ENCODE peak calls at places on chromosomes 12 and 14, in six cellular contexts. One of them, this sample, is unnamed.
A peak's percentile ranks its signal among the peaks of the same experiment; 100 is the strongest.

GRCh38 chr14:33435911-33436310 is 497.2 kb downstream of the NPAS3 start:
- DNase-seq in CD8-positive, alpha-beta memory T cell: no peak
- DNase-seq in mammary epithelial cell: peak; percentile 69
- DNase-seq in CD4-positive, CD25-positive, alpha-beta regulatory T cell: no peak
- DNase-seq in dorsolateral prefrontal cortex: no peak
- DNase-seq in upper lobe of right lung: no peak
- DNase-seq in this sample: no peak

GRCh38 chr12:75859868-75860267 is 171.7 kb downstream of the PHLDA1 start:
- DNase-seq in dorsolateral prefrontal cortex: no peak
- DNase-seq in mammary epithelial cell: peak; percentile 69
- DNase-seq in CD4-positive, CD25-positive, alpha-beta regulatory T cell: no peak
- DNase-seq in upper lobe of right lung: no peak
- DNase-seq in CD8-positive, alpha-beta memory T cell: no peak
- DNase-seq in this sample: no peak

GRCh38 chr14:22622220-22622619 is 21.9 kb downstream of the OR6J1 start:
- DNase-seq in upper lobe of right lung: no peak
- DNase-seq in CD8-positive, alpha-beta memory T cell: no peak
- DNase-seq in dorsolateral prefrontal cortex: no peak
- DNase-seq in mammary epithelial cell: peak; percentile 39
- DNase-seq in CD4-positive, CD25-positive, alpha-beta regulatory T cell: no peak
- DNase-seq in this sample: no peak

GRCh38 chr12:90504806-90505205 is 450.2 kb downstream of the CCER1 start:
- DNase-seq in CD4-positive, CD25-positive, alpha-beta regulatory T cell: no peak
- DNase-seq in mammary epithelial cell: no peak
- DNase-seq in dorsolateral prefrontal cortex: no peak
- DNase-seq in CD8-positive, alpha-beta memory T cell: no peak
- DNase-seq in upper lobe of right lung: no peak
- DNase-seq in this sample: no peak

GRCh38 chr12:60070541-60070940 is 474.7 kb downstream of the SLC16A7 start:
- DNase-seq in CD8-positive, alpha-beta memory T cell: no peak
- DNase-seq in CD4-positive, CD25-positive, alpha-beta regulatory T cell: no peak
- DNase-seq in upper lobe of right lung: no peak
- DNase-seq in dorsolateral prefrontal cortex: no peak
- DNase-seq in mammary epithelial cell: peak; percentile 79
- DNase-seq in this sample: no peak

GRCh38 chr12:674272-674781 is 11.1 kb upstream of the NINJ2 start:
- DNase-seq in CD4-positive, CD25-positive, alpha-beta regulatory T cell: peak; percentile 68
- DNase-seq in mammary epithelial cell: no peak
- DNase-seq in CD8-positive, alpha-beta memory T cell: peak; percentile 64
- DNase-seq in dorsolateral prefrontal cortex: no peak
- DNase-seq in upper lobe of right lung: no peak
- DNase-seq in this sample: no peak

GRCh38 chr12:110005319-110005973 is 6.2 kb downstream of the ANKRD13A start:
- DNase-seq in CD4-positive, CD25-positive, alpha-beta regulatory T cell: no peak
- DNase-seq in dorsolateral prefrontal cortex: no peak
- DNase-seq in mammary epithelial cell: no peak
- DNase-seq in upper lobe of right lung: no peak
- DNase-seq in CD8-positive, alpha-beta memory T cell: no peak
- DNase-seq in this sample: no peak

GRCh38 chr12:130613131-130613530 is 103.0 kb downstream of the RIMBP2 start:
- DNase-seq in dorsolateral prefrontal cortex: no peak
- DNase-seq in upper lobe of right lung: no peak
- DNase-seq in CD4-positive, CD25-positive, alpha-beta regulatory T cell: no peak
- DNase-seq in CD8-positive, alpha-beta memory T cell: no peak
- DNase-seq in mammary epithelial cell: no peak
- DNase-seq in this sample: no peak

GRCh38 chr14:36212987-36213386 is 36.5 kb upstream of the PTCSC3 start:
- DNase-seq in dorsolateral prefrontal cortex: no peak
- DNase-seq in CD4-positive, CD25-positive, alpha-beta regulatory T cell: no peak
- DNase-seq in CD8-positive, alpha-beta memory T cell: no peak
- DNase-seq in mammary epithelial cell: no peak
- DNase-seq in upper lobe of right lung: no peak
- DNase-seq in this sample: no peak

GRCh38 chr14:71431169-71431525 is 501.1 kb upstream of the RGS6 start:
- DNase-seq in dorsolateral prefrontal cortex: no peak
- DNase-seq in CD4-positive, CD25-positive, alpha-beta regulatory T cell: no peak
- DNase-seq in CD8-positive, alpha-beta memory T cell: no peak
- DNase-seq in mammary epithelial cell: no peak
- DNase-seq in upper lobe of right lung: no peak
- DNase-seq in this sample: no peak

GRCh38 chr12:101664961-101665360 is 32.5 kb upstream of the CHPT1 start:
- DNase-seq in CD4-positive, CD25-positive, alpha-beta regulatory T cell: no peak
- DNase-seq in mammary epithelial cell: no peak
- DNase-seq in CD8-positive, alpha-beta memory T cell: no peak
- DNase-seq in dorsolateral prefrontal cortex: no peak
- DNase-seq in upper lobe of right lung: no peak
- DNase-seq in this sample: no peak

GRCh38 chr14:69991422-69991821 is 112.2 kb downstream of the SMOC1 start:
- DNase-seq in dorsolateral prefrontal cortex: no peak
- DNase-seq in upper lobe of right lung: no peak
- DNase-seq in CD4-positive, CD25-positive, alpha-beta regulatory T cell: no peak
- DNase-seq in mammary epithelial cell: no peak
- DNase-seq in CD8-positive, alpha-beta memory T cell: no peak
- DNase-seq in this sample: no peak

GRCh38 chr12:24039113-24039525 is 89.6 kb upstream of the SOX5 start:
- DNase-seq in mammary epithelial cell: peak; percentile 35
- DNase-seq in CD4-positive, CD25-positive, alpha-beta regulatory T cell: no peak
- DNase-seq in CD8-positive, alpha-beta memory T cell: no peak
- DNase-seq in dorsolateral prefrontal cortex: no peak
- DNase-seq in upper lobe of right lung: no peak
- DNase-seq in this sample: no peak

GRCh38 chr12:31234053-31234835 is 91.7 kb downstream of the SINHCAF start:
- DNase-seq in CD4-positive, CD25-positive, alpha-beta regulatory T cell: no peak
- DNase-seq in upper lobe of right lung: no peak
- DNase-seq in dorsolateral prefrontal cortex: no peak
- DNase-seq in mammary epithelial cell: peak; percentile 31
- DNase-seq in CD8-positive, alpha-beta memory T cell: no peak
- DNase-seq in this sample: no peak

GRCh38 chr12:54975272-54975671 is 9.3 kb downstream of the TESPA1 start:
- DNase-seq in dorsolateral prefrontal cortex: no peak
- DNase-seq in upper lobe of right lung: no peak
- DNase-seq in mammary epithelial cell: no peak
- DNase-seq in CD4-positive, CD25-positive, alpha-beta regulatory T cell: no peak
- DNase-seq in CD8-positive, alpha-beta memory T cell: no peak
- DNase-seq in this sample: no peak

GRCh38 chr12:65602579-65603295 is 221.5 kb upstream of the HMGA2 start:
- DNase-seq in upper lobe of right lung: peak; percentile 80
- DNase-seq in dorsolateral prefrontal cortex: peak; percentile 51
- DNase-seq in CD8-positive, alpha-beta memory T cell: no peak
- DNase-seq in CD4-positive, CD25-positive, alpha-beta regulatory T cell: no peak
- DNase-seq in mammary epithelial cell: peak; percentile 94
- DNase-seq in this sample: peak; percentile 90
- H3K27me3 ChIP-seq in upper lobe of right lung: peaks cover 15% of the 10 kb centered on the region
- H3K27me3 ChIP-seq in dorsolateral prefrontal cortex: peaks cover 17% of the 10 kb centered on the region
- H3K27me3 ChIP-seq in CD8-positive, alpha-beta memory T cell: no peaks in the 10 kb centered on the region
- H3K27me3 ChIP-seq in CD4-positive, CD25-positive, alpha-beta regulatory T cell: no peaks in the 10 kb centered on the region
- H3K27me3 ChIP-seq in mammary epithelial cell: no peaks in the 10 kb centered on the region
- H3K27me3 ChIP-seq in this sample: no peaks in the 10 kb centered on the region

GRCh38 chr14:50901361-50901760 is 29.5 kb downstream of the ABHD12B start:
- DNase-seq in mammary epithelial cell: no peak
- DNase-seq in upper lobe of right lung: no peak
- DNase-seq in CD4-positive, CD25-positive, alpha-beta regulatory T cell: no peak
- DNase-seq in CD8-positive, alpha-beta memory T cell: no peak
- DNase-seq in dorsolateral prefrontal cortex: no peak
- DNase-seq in this sample: no peak
- H3K27ac ChIP-seq in mammary epithelial cell: no peak overlapping the region
- H3K27ac ChIP-seq in upper lobe of right lung: no peak overlapping the region
- H3K27ac ChIP-seq in CD4-positive, CD25-positive, alpha-beta regulatory T cell: no peak overlapping the region
- H3K27ac ChIP-seq in CD8-positive, alpha-beta memory T cell: no peak overlapping the region
- H3K27ac ChIP-seq in dorsolateral prefrontal cortex: no peak overlapping the region
- H3K27ac ChIP-seq in this sample: no peak overlapping the region

GRCh38 chr12:27709212-27709931 is 1.3 kb upstream of the MRPS35 start:
- DNase-seq in CD4-positive, CD25-positive, alpha-beta regulatory T cell: no peak
- DNase-seq in CD8-positive, alpha-beta memory T cell: no peak
- DNase-seq in upper lobe of right lung: no peak
- DNase-seq in dorsolateral prefrontal cortex: no peak
- DNase-seq in mammary epithelial cell: no peak
- DNase-seq in this sample: no peak
- H3K4me3 ChIP-seq in CD4-positive, CD25-positive, alpha-beta regulatory T cell: no peak overlapping the region
- H3K4me3 ChIP-seq in CD8-positive, alpha-beta memory T cell: no peak overlapping the region
- H3K4me3 ChIP-seq in upper lobe of right lung: peak overlapping the region; percentile 96
- H3K4me3 ChIP-seq in dorsolateral prefrontal cortex: peak overlapping the region; percentile 96
- H3K4me3 ChIP-seq in mammary epithelial cell: peak overlapping the region; percentile 89
- H3K4me3 ChIP-seq in this sample: no peak overlapping the region

GRCh38 chr12:3490848-3491382 is at the start of gene PRMT8:
- DNase-seq in mammary epithelial cell: peak; percentile 54
- DNase-seq in CD4-positive, CD25-positive, alpha-beta regulatory T cell: no peak
- DNase-seq in CD8-positive, alpha-beta memory T cell: no peak
- DNase-seq in dorsolateral prefrontal cortex: peak; percentile 34
- DNase-seq in upper lobe of right lung: no peak
- DNase-seq in this sample: no peak

GRCh38 chr12:3491938-3492867 is 1.2 kb downstream of the PRMT8 start:
- DNase-seq in dorsolateral prefrontal cortex: peak; percentile 35
- DNase-seq in CD8-positive, alpha-beta memory T cell: no peak
- DNase-seq in upper lobe of right lung: peak; percentile 71
- DNase-seq in CD4-positive, CD25-positive, alpha-beta regulatory T cell: no peak
- DNase-seq in mammary epithelial cell: peak; percentile 66
- DNase-seq in this sample: no peak

GRCh38 chr12:3496964-3497363 is 6.0 kb downstream of the PRMT8 start:
- DNase-seq in CD8-positive, alpha-beta memory T cell: no peak
- DNase-seq in CD4-positive, CD25-positive, alpha-beta regulatory T cell: no peak
- DNase-seq in mammary epithelial cell: peak; percentile 43
- DNase-seq in upper lobe of right lung: no peak
- DNase-seq in dorsolateral prefrontal cortex: no peak
- DNase-seq in this sample: no peak

GRCh38 chr12:3492868-3493224 is 1.8 kb downstream of the PRMT8 start:
- DNase-seq in CD8-positive, alpha-beta memory T cell: no peak
- DNase-seq in CD4-positive, CD25-positive, alpha-beta regulatory T cell: no peak
- DNase-seq in dorsolateral prefrontal cortex: no peak
- DNase-seq in mammary epithelial cell: no peak
- DNase-seq in upper lobe of right lung: no peak
- DNase-seq in this sample: no peak

DNA sequence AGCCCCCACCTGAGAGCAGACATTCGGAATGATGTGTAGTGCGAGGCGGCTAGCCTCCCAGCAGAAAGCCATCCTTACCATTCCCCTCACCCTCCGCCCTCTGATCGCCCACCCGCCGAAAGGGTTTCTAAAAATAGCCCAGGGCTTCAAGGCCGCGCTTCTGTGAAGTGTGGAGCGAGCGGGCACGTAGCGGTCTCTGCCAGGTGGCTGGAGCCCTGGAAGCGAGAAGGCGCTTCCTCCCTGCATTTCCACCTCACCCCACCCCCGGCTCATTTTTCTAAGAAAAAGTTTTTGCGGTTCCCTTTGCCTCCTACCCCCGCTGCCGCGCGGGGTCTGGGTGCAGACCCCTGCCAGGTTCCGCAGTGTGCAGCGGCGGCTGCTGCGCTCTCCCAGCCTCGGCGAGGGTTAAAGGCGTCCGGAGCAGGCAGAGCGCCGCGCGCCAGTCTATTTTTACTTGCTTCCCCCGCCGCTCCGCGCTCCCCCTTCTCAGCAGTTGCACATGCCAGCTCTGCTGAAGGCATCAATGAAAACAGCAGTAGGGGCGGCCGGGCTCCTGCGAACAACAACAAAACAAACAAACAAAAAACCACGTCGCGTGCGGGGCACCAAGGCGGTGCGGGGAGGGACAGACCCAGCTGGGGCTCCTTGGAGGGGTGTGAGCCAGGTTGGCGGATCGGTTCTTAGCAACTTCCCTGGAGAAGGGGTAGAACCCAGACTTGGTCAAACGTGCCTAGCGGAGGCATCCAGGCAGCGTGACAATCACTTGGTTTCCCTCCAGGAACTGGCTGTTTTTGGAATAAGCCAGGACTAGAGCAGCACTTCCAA is 2.4 kb downstream of the PRMT8 start:
- DNase-seq in mammary epithelial cell: no peak
- DNase-seq in CD8-positive, alpha-beta memory T cell: no peak
- DNase-seq in CD4-positive, CD25-positive, alpha-beta regulatory T cell: no peak
- DNase-seq in dorsolateral prefrontal cortex: peak; percentile 70
- DNase-seq in upper lobe of right lung: no peak
- DNase-seq in this sample: no peak
- H3K27me3 ChIP-seq in mammary epithelial cell: no peaks in the 10 kb centered on the region
- H3K27me3 ChIP-seq in CD8-positive, alpha-beta memory T cell: peaks cover 18% of the 10 kb centered on the region
- H3K27me3 ChIP-seq in CD4-positive, CD25-positive, alpha-beta regulatory T cell: peaks cover 30% of the 10 kb centered on the region
- H3K27me3 ChIP-seq in dorsolateral prefrontal cortex: peaks cover 38% of the 10 kb centered on the region
- H3K27me3 ChIP-seq in upper lobe of right lung: peaks cover 70% of the 10 kb centered on the region
- H3K27me3 ChIP-seq in this sample: peaks cover 67% of the 10 kb centered on the region